ENCODE peak calls at places on chromosomes 1 and 21, in four cellular contexts. B is Peyer's patch, A is left colon, K is mucosa of gallbladder. D is an unnamed sample.

GRCh38 chr21:45866473-45867010 is 115.0 kb upstream of the COL6A1 start:
- DNase-seq in B (no peak), A (no peak), K (no peak), D (no peak)

GRCh38 chr21:35976481-35976880 is 83.8 kb downstream of the SETD4 start:
- DNase-seq in B (no peak), A (no peak), K (no peak), D (no peak)

GRCh38 chr1:38614861-38615260 is 244.7 kb downstream of the RRAGC start:
- DNase-seq in B (no peak), A (no peak), K (no peak), D (no peak)

GRCh38 chr1:29673669-29674624 is 437.6 kb downstream of the PTPRU start:
- DNase-seq in B (no peak), A (no peak), K (no peak), D (no peak)

GRCh38 chr1:112636597-112637256 is 17.1 kb downstream of the CAPZA1 start:
- DNase-seq in B (no peak), A (no peak), K (no peak), D (no peak)

GRCh38 chr1:44354268-44354839 is 703 bp downstream of the ERI3 start:
- DNase-seq in B (peak; percentile 17), A (no peak), K (no peak), D (no peak)

GRCh38 chr1:222749927-222750326 is 12.9 kb downstream of the FAM177B start:
- DNase-seq in B (no peak), A (no peak), K (no peak), D (no peak)

GRCh38 chr1:246875041-246876026 is 56.4 kb downstream of the AHCTF1 start:
- DNase-seq in B (no peak), A (no peak), K (no peak), D (peak; percentile 11)

GRCh38 chr1:211908951-211909350 is 78.4 kb upstream of the LPGAT1 start:
- DNase-seq in B (no peak), A (no peak), K (no peak), D (no peak)

GRCh38 chr1:147215540-147215916 is 9.6 kb downstream of the FMO5 start:
- DNase-seq in B (no peak), A (no peak), K (no peak), D (no peak)

GRCh38 chr1:202245391-202245790 is 51.8 kb downstream of the LGR6 start:
- DNase-seq in B (no peak), A (no peak), K (no peak), D (no peak)

GRCh38 chr1:202343652-202344349 is 2.1 kb upstream of the UBE2T start:
- DNase-seq in B (no peak), A (no peak), K (no peak), D (no peak)

GRCh38 chr1:174818951-174819350 is 180.8 kb upstream of the CACYBP start:
- DNase-seq in B (no peak), A (no peak), K (no peak), D (no peak)

GRCh38 chr1:195851804-195852203 is 756.4 kb downstream of the KCNT2 start:
- DNase-seq in B (no peak), A (no peak), K (no peak), D (no peak)

GRCh38 chr1:11970441-11971185 is 9.6 kb upstream of the MFN2 start:
- DNase-seq in B (no peak), A (no peak), K (no peak), D (no peak)

GRCh38 chr21:46634966-46635323 is 529 bp upstream of the PRMT2 start:
- DNase-seq in B (peak; percentile 49), A (no peak), K (peak; percentile 73), D (no peak)